ENCODE peak calls at places on chromosomes 1 and 21, in five cellular contexts. E is NCI-H1436; H is stimulated activated CD4-positive, alpha-beta T cell treated with anti-CD3 and anti-CD28 coated beads, Interleukin-4, amount 100 ng/mL, for 48 hours; Z is progenitor cell of endocrine pancreas; I is RPMI8226. Q is an unnamed sample.

GRCh38 chr1:41954533-41954944 is 35.8 kb upstream of the HIVEP3 start:
- DNase-seq in H (no peak), E (no peak), Z (no peak), I (no peak), Q (no peak)

GRCh38 chr1:235127774-235128452 is 724 bp downstream of the TOMM20 start:
- DNase-seq in Z (no peak), E (no peak), I (peak), H (no peak), Q (no peak)

GRCh38 chr1:92968138-92969032 is 7.1 kb upstream of the DIPK1A start:
- DNase-seq in I (peak), H (no peak), E (no peak), Z (no peak), Q (no peak)

GRCh38 chr1:247535402-247535801 is 838 bp downstream of the OR2C3 start:
- DNase-seq in Z (no peak), I (no peak), E (no peak), H (no peak), Q (no peak)

GRCh38 chr21:44643911-44644310 is 2.3 kb upstream of the KRTAP10-11 start:
- DNase-seq in H (no peak), E (no peak), I (no peak), Z (no peak), Q (no peak)

GRCh38 chr1:46485564-46486431 is 3.8 kb upstream of the DMBX1 start:
- DNase-seq in E (no peak), H (no peak), Z (no peak), I (no peak), Q (no peak)

GRCh38 chr21:16406355-16406754 is 676.6 kb downstream of the USP25 start:
- DNase-seq in I (no peak), E (no peak), H (no peak), Z (no peak), Q (no peak)

GRCh38 chr1:247812637-247813036 is 11.3 kb downstream of the OR14A16 start:
- DNase-seq in Z (no peak), E (no peak), H (no peak), I (no peak), Q (no peak)

GRCh38 chr21:44800971-44801467 is 601 bp downstream of the UBE2G2 start:
- DNase-seq in Z (no peak), E (peak), I (peak), H (no peak), Q (peak)

GRCh38 chr1:246280551-246280950 is 226.5 kb downstream of the SMYD3 start:
- DNase-seq in Z (no peak), E (peak), I (peak), H (no peak), Q (peak)

GRCh38 chr1:106944721-106945120 is 111.8 kb upstream of the PRMT6 start:
- DNase-seq in H (no peak), E (no peak), I (no peak), Z (no peak), Q (no peak)

GRCh38 chr1:159881930-159882839 is 17.8 kb downstream of the CFAP45 start:
- DNase-seq in I (peak), E (peak), H (no peak), Z (no peak), Q (peak)

GRCh38 chr1:91120915-91121314 is 99.1 kb upstream of the ZNF644 start:
- DNase-seq in I (no peak), H (no peak), E (no peak), Z (no peak), Q (no peak)

Q was measured in NCI-H1105 treated with DMSO at 0.1 percent for 48 hours.